ENCODE peak calls at places on chromosomes 5 and 9, in seven cellular contexts. R, U, L, T, V, Z and F are unnamed samples.

GRCh38 chr5:131423056-131423455 is 159.2 kb downstream of the CDC42SE2 start:
- DNase-seq in R (peak; percentile 52), U (no peak), L (no peak), T (peak; percentile 15), V (peak; percentile 38), Z (no peak), F (no peak)

GRCh38 chr5:100667021-100667671 is 132.0 kb downstream of the FAM174A start:
- DNase-seq in R (no peak), U (no peak), L (no peak), T (no peak), V (no peak), Z (no peak), F (no peak)

GRCh38 chr9:15485836-15486678 is 24.7 kb downstream of the PSIP1 start:
- DNase-seq in R (no peak), U (no peak), L (no peak), T (peak; percentile 27), V (peak; percentile 6), Z (no peak), F (no peak)

GRCh38 chr5:62606878-62607277 is 28.3 kb downstream of the LRRC70 start:
- DNase-seq in R (no peak), U (no peak), L (no peak), T (no peak), V (no peak), Z (no peak), F (no peak)

GRCh38 chr5:115806986-115807653 is 9.3 kb downstream of the CDO1 start:
- DNase-seq in R (no peak), U (no peak), L (no peak), T (no peak), V (no peak), Z (no peak), F (no peak)

GRCh38 chr9:87115790-87116189 is 168.5 kb upstream of the GAS1 start:
- DNase-seq in R (no peak), U (no peak), L (no peak), T (no peak), V (no peak), Z (no peak), F (no peak)

GRCh38 chr9:71145179-71145578 is 23.8 kb upstream of the TRPM3 start:
- DNase-seq in R (no peak), U (no peak), L (no peak), T (no peak), V (peak; percentile 71), Z (no peak), F (no peak)

GRCh38 chr5:155472780-155473179 is 459.2 kb downstream of the KIF4B start:
- DNase-seq in R (no peak), U (no peak), L (no peak), T (no peak), V (no peak), Z (no peak), F (no peak)

GRCh38 chr5:115648072-115648471 is 22.2 kb upstream of the TMED7 start:
- DNase-seq in R (no peak), U (no peak), L (no peak), T (no peak), V (no peak), Z (no peak), F (no peak)

GRCh38 chr9:89729954-89730530 is 125.2 kb downstream of the GADD45G start:
- DNase-seq in R (no peak), U (no peak), L (no peak), T (no peak), V (no peak), Z (no peak), F (no peak)

GRCh38 chr9:130331573-130331972 is 66.0 kb downstream of the HMCN2 start:
- DNase-seq in R (no peak), U (no peak), L (no peak), T (no peak), V (no peak), Z (no peak), F (no peak)

GRCh38 chr9:17246770-17247169 is 111.9 kb downstream of the CNTLN start:
- DNase-seq in R (no peak), U (no peak), L (no peak), T (no peak), V (no peak), Z (no peak), F (no peak)

GRCh38 chr5:141714542-141715303 is 32.7 kb upstream of the ARAP3 start:
- DNase-seq in R (no peak), U (no peak), L (no peak), T (no peak), V (no peak), Z (no peak), F (no peak)

GRCh38 chr9:92611621-92612275 is 58.2 kb downstream of the IPPK start:
- DNase-seq in R (no peak), U (no peak), L (no peak), T (no peak), V (no peak), Z (no peak), F (no peak)

GRCh38 chr5:169146158-169146557 is 154.8 kb downstream of the SLIT3 start:
- DNase-seq in R (no peak), U (no peak), L (no peak), T (no peak), V (no peak), Z (no peak), F (no peak)

GRCh38 chr9:33151007-33151557 is 16.1 kb downstream of the B4GALT1 start:
- DNase-seq in R (no peak), U (no peak), L (no peak), T (peak; percentile 63), V (peak; percentile 68), Z (no peak), F (no peak)

GRCh38 chr9:117782931-117783788 is 79.0 kb downstream of the TLR4 start:
- DNase-seq in R (peak; percentile 49), U (no peak), L (peak; percentile 77), T (peak; percentile 23), V (peak; percentile 3), Z (peak; percentile 31), F (no peak)

GRCh38 chr9:91422832-91423711 is 560 bp downstream of the NFIL3 start:
- DNase-seq in R (no peak), U (peak; percentile 29), L (peak; percentile 72), T (peak; percentile 44), V (peak; percentile 74), Z (no peak), F (peak; percentile 46)

GRCh38 chr5:132024789-132025402 is 13.4 kb upstream of the ACSL6 start:
- DNase-seq in R (peak; percentile 37), U (no peak), L (no peak), T (no peak), V (no peak), Z (no peak), F (no peak)

GRCh38 chr9:108698801-108699200 is 157.0 kb downstream of the ACTL7B start:
- DNase-seq in R (no peak), U (no peak), L (no peak), T (no peak), V (no peak), Z (no peak), F (no peak)

GRCh38 chr9:130240410-130241197 is 25.0 kb upstream of the HMCN2 start:
- DNase-seq in R (peak; percentile 84), U (no peak), L (no peak), T (peak; percentile 72), V (peak; percentile 86), Z (peak; percentile 54), F (no peak)

GRCh38 chr5:177426566-177427210 is at the start of gene GRK6:
- DNase-seq in R (peak; percentile 70), U (no peak), L (no peak), T (no peak), V (peak; percentile 76), Z (no peak), F (no peak)

GRCh38 chr9:88759374-88759773 is 224.4 kb downstream of the NXNL2 start:
- DNase-seq in R (no peak), U (no peak), L (peak; percentile 17), T (no peak), V (no peak), Z (no peak), F (no peak)

GRCh38 chr5:113038714-113039113 is 62.1 kb downstream of the DCP2 start:
- DNase-seq in R (no peak), U (no peak), L (peak; percentile 41), T (no peak), V (no peak), Z (no peak), F (no peak)

GRCh38 chr5:28408186-28408585 is 1369.8 kb upstream of the CDH9 start:
- DNase-seq in R (no peak), U (no peak), L (no peak), T (no peak), V (no peak), Z (no peak), F (no peak)

GRCh38 chr9:684950-685340 is 156.6 kb upstream of the DMRT1 start:
- DNase-seq in R (no peak), U (no peak), L (no peak), T (peak; percentile 59), V (no peak), Z (no peak), F (no peak)

DNA sequence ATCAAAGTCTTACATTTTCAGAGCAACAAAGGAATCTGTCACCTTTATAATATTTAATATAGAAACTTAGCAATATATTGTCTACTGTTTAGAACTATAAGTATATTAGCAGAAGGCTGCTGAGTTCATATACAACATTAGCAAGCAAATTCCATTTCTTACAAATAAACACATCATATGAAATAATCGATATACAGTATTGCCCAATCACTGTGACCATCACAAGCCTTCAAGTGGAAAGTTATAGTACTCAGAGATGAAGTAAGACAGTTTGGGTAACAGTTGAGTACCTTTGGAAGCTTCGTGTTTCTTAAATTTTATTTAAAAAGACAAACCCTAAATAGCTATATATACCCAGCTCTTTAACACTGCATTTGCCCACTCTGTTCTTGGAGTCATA is 135.2 kb upstream of the IRX1 start:
- DNase-seq in R (no peak), U (no peak), L (no peak), T (no peak), V (no peak), Z (no peak), F (no peak)
- TF ChIP-seq TAF1 in R (no peak), U (no peak), L (no peak), T (no peak), V (no peak), Z (no peak), F (no peak)

GRCh38 chr5:152270117-152270516 is 135.0 kb downstream of the NMUR2 start:
- DNase-seq in R (no peak), U (no peak), L (no peak), T (no peak), V (no peak), Z (no peak), F (no peak)
- TF ChIP-seq TAF1 in R (no peak), U (no peak), L (no peak), T (no peak), V (no peak), Z (no peak), F (no peak)

GRCh38 chr5:3118321-3118720 is 366.8 kb upstream of the IRX2 start:
- DNase-seq in R (no peak), U (no peak), L (peak; percentile 54), T (no peak), V (no peak), Z (no peak), F (no peak)
- TF ChIP-seq TAF1 in R (no peak), U (no peak), L (no peak), T (no peak), V (no peak), Z (no peak), F (no peak)

GRCh38 chr9:127187231-127187956 is 65.0 kb upstream of the ANGPTL2 start:
- DNase-seq in R (no peak), U (no peak), L (no peak), T (peak; percentile 69), V (peak; percentile 78), Z (no peak), F (no peak)
- TF ChIP-seq TAF1 in R (no peak), U (no peak), L (no peak), T (no peak), V (no peak), Z (no peak), F (no peak)

GRCh38 chr9:113397077-113397696 is 3.9 kb downstream of the ALAD start:
- DNase-seq in R (peak; percentile 4), U (no peak), L (no peak), T (no peak), V (peak; percentile 85), Z (no peak), F (no peak)
- TF ChIP-seq TAF1 in R (no peak), U (no peak), L (no peak), T (no peak), V (no peak), Z (no peak), F (no peak)